ENCODE peak calls at places on chromosomes 12 and 14, in four cellular contexts. One of them, this sample, is unnamed.

GRCh38 chr12:51349026-51349425 is 2.5 kb upstream of the CELA1 start:
- DNase-seq in C1 segment of cervical spinal cord: no peak
- DNase-seq in right atrium auricular region: no peak
- DNase-seq in OCI-M1: no peak
- DNase-seq in this sample: no peak

GRCh38 chr14:38553586-38553985 is 297.7 kb upstream of the CLEC14A start:
- DNase-seq in C1 segment of cervical spinal cord: no peak
- DNase-seq in right atrium auricular region: no peak
- DNase-seq in OCI-M1: no peak
- DNase-seq in this sample: no peak

GRCh38 chr12:53402871-53403270 is 20.8 kb upstream of the AMHR2 start:
- DNase-seq in C1 segment of cervical spinal cord: no peak
- DNase-seq in right atrium auricular region: no peak
- DNase-seq in OCI-M1: no peak
- DNase-seq in this sample: no peak

GRCh38 chr14:77804592-77804991 is 4.7 kb downstream of the ADCK1 start:
- DNase-seq in C1 segment of cervical spinal cord: no peak
- DNase-seq in right atrium auricular region: no peak
- DNase-seq in OCI-M1: peak; percentile 58
- DNase-seq in this sample: no peak

GRCh38 chr12:24931666-24932405 is 17.1 kb downstream of the BCAT1 start:
- DNase-seq in C1 segment of cervical spinal cord: peak; percentile 15
- DNase-seq in right atrium auricular region: no peak
- DNase-seq in OCI-M1: peak; percentile 89
- DNase-seq in this sample: no peak

GRCh38 chr12:27969901-27970390 is 2.6 kb downstream of the PTHLH start:
- DNase-seq in C1 segment of cervical spinal cord: no peak
- DNase-seq in right atrium auricular region: no peak
- DNase-seq in OCI-M1: peak; percentile 86
- DNase-seq in this sample: no peak

GRCh38 chr12:126667340-126667739 is 1599.6 kb upstream of the TMEM132C start:
- DNase-seq in C1 segment of cervical spinal cord: no peak
- DNase-seq in right atrium auricular region: no peak
- DNase-seq in OCI-M1: no peak
- DNase-seq in this sample: no peak

GRCh38 chr14:43475762-43476161 is 1031.3 kb downstream of the FSCB start:
- DNase-seq in C1 segment of cervical spinal cord: no peak
- DNase-seq in right atrium auricular region: no peak
- DNase-seq in OCI-M1: no peak
- DNase-seq in this sample: no peak

GRCh38 chr14:74510211-74510931 is 16.8 kb downstream of the ISCA2 start:
- DNase-seq in C1 segment of cervical spinal cord: no peak
- DNase-seq in right atrium auricular region: no peak
- DNase-seq in OCI-M1: no peak
- DNase-seq in this sample: no peak

GRCh38 chr12:52296572-52297215 is 5.4 kb upstream of the KRT81 start:
- DNase-seq in C1 segment of cervical spinal cord: no peak
- DNase-seq in right atrium auricular region: no peak
- DNase-seq in OCI-M1: no peak
- DNase-seq in this sample: no peak

GRCh38 chr12:11209098-11209497 is 22.4 kb upstream of the TAS2R42 start:
- DNase-seq in C1 segment of cervical spinal cord: no peak
- DNase-seq in right atrium auricular region: no peak
- DNase-seq in OCI-M1: no peak
- DNase-seq in this sample: no peak

GRCh38 chr14:22556990-22557623 is 31.9 kb downstream of the DAD1 start:
- DNase-seq in C1 segment of cervical spinal cord: peak; percentile 60
- DNase-seq in right atrium auricular region: peak; percentile 72
- DNase-seq in OCI-M1: peak; percentile 89
- DNase-seq in this sample: no peak

GRCh38 chr14:97441740-97442362 is 644.7 kb downstream of the VRK1 start:
- DNase-seq in C1 segment of cervical spinal cord: no peak
- DNase-seq in right atrium auricular region: no peak
- DNase-seq in OCI-M1: no peak
- DNase-seq in this sample: no peak

GRCh38 chr14:105343194-105343593 is 28.6 kb downstream of the PACS2 start:
- DNase-seq in C1 segment of cervical spinal cord: no peak
- DNase-seq in right atrium auricular region: no peak
- DNase-seq in OCI-M1: no peak
- DNase-seq in this sample: no peak

GRCh38 chr12:57190037-57190436 is 26.6 kb upstream of the NXPH4 start:
- DNase-seq in C1 segment of cervical spinal cord: no peak
- DNase-seq in right atrium auricular region: no peak
- DNase-seq in OCI-M1: no peak
- DNase-seq in this sample: no peak